ENCODE peak calls at places on chromosomes 4 and X, in five cellular contexts. T is tibial artery, F is AG10803, L is mammary epithelial cell, O is dorsolateral prefrontal cortex. I is an unnamed sample.

GRCh38 chr4:2938906-2939305 is 24.3 kb downstream of the NOP14 start:
- DNase-seq in T (peak), F (no peak), L (no peak), O (no peak), I (no peak)

GRCh38 chrX:69282893-69283690 is 117.8 kb upstream of the PJA1 start:
- DNase-seq in T (no peak), F (no peak), L (no peak), O (no peak), I (no peak)

GRCh38 chrX:38600089-38600755 is 38.9 kb downstream of the TSPAN7 start:
- DNase-seq in T (no peak), F (no peak), L (no peak), O (no peak), I (no peak)

GRCh38 chr4:41142946-41143720 is 71.2 kb downstream of the APBB2 start:
- DNase-seq in T (peak), F (peak), L (peak), O (no peak), I (no peak)

GRCh38 chr4:129327637-129328036 is 231.7 kb downstream of the C4orf33 start:
- DNase-seq in T (no peak), F (no peak), L (no peak), O (no peak), I (no peak)

GRCh38 chr4:83626245-83626843 is 90.4 kb downstream of the GPAT3 start:
- DNase-seq in T (no peak), F (no peak), L (no peak), O (no peak), I (no peak)

GRCh38 chr4:113223001-113223400 is 173.5 kb downstream of the ANK2 start:
- DNase-seq in T (no peak), F (peak), L (no peak), O (no peak), I (no peak)

GRCh38 chr4:16217300-16218051 is 8.8 kb downstream of the TAPT1 start:
- DNase-seq in T (no peak), F (no peak), L (no peak), O (no peak), I (no peak)

GRCh38 chr4:78542373-78542772 is 9.2 kb upstream of the ANXA3 start:
- DNase-seq in T (no peak), F (peak), L (peak), O (no peak), I (no peak)

GRCh38 chrX:38103857-38104812 is 97.8 kb downstream of the SYTL5 start:
- DNase-seq in T (no peak), F (no peak), L (no peak), O (no peak), I (no peak)

GRCh38 chr4:145618210-145618911 is 824 bp upstream of the MMAA start:
- DNase-seq in T (no peak), F (peak), L (no peak), O (no peak), I (no peak)

GRCh38 chrX:154779261-154779660 is 16.6 kb downstream of the DKC1 start:
- DNase-seq in T (no peak), F (peak), L (no peak), O (no peak), I (no peak)

GRCh38 chrX:73847991-73848390 is 285.0 kb downstream of the CHIC1 start:
- DNase-seq in T (no peak), F (no peak), L (no peak), O (no peak), I (no peak)

GRCh38 chrX:30893206-30893605 is 4.2 kb upstream of the TAB3 start:
- DNase-seq in T (no peak), F (no peak), L (peak), O (no peak), I (no peak)

GRCh38 chr4:54567327-54567726 is 90.4 kb upstream of the KIT start:
- DNase-seq in T (no peak), F (no peak), L (no peak), O (no peak), I (no peak)

GRCh38 chrX:145405012-145405411 is 157.7 kb downstream of the SPANXN1 start:
- DNase-seq in T (no peak), F (peak), L (peak), O (no peak), I (no peak)

GRCh38 chr4:74097631-74098550 is 1.1 kb downstream of the CXCL2 start:
- DNase-seq in T (no peak), F (no peak), L (peak), O (no peak), I (no peak)

GRCh38 chr4:61511716-61512488 is 311.8 kb downstream of the ADGRL3 start:
- DNase-seq in T (no peak), F (peak), L (peak), O (no peak), I (no peak)

GRCh38 chrX:107935664-107936433 is 46.3 kb downstream of the TEX13B start:
- DNase-seq in T (no peak), F (no peak), L (peak), O (no peak), I (no peak)

GRCh38 chr4:78592104-78592783 is 40.7 kb downstream of the ANXA3 start:
- DNase-seq in T (no peak), F (no peak), L (peak), O (no peak), I (no peak)

GRCh38 chr4:79609853-79610252 is 201.8 kb upstream of the GK2 start:
- DNase-seq in T (no peak), F (no peak), L (no peak), O (no peak), I (no peak)

GRCh38 chr4:172892300-172892699 is 276.3 kb upstream of the GALNT7 start:
- DNase-seq in T (no peak), F (no peak), L (peak), O (no peak), I (no peak)

GRCh38 chrX:12970691-12971202 is 4.2 kb upstream of the TMSB4X start:
- DNase-seq in T (peak), F (peak), L (no peak), O (no peak), I (no peak)

GRCh38 chrX:132636080-132636479 is 147.2 kb upstream of the MBNL3 start:
- DNase-seq in T (no peak), F (peak), L (no peak), O (no peak), I (no peak)

GRCh38 chrX:48695524-48695875 is 1.0 kb upstream of the SUV39H1 start:
- DNase-seq in T (no peak), F (no peak), L (peak), O (no peak), I (no peak)

GRCh38 chrX:64093761-64094160 is 111.7 kb downstream of the AMER1 start:
- DNase-seq in T (no peak), F (peak), L (no peak), O (no peak), I (no peak)

GRCh38 chr4:140809671-140810070 is 53.5 kb upstream of the TBC1D9 start:
- DNase-seq in T (no peak), F (no peak), L (no peak), O (no peak), I (no peak)

GRCh38 chr4:8410641-8411271 is 29.8 kb downstream of the ACOX3 start:
- DNase-seq in T (peak), F (peak), L (peak), O (no peak), I (no peak)
- TF ChIP-seq CTCF in T (no peak), F (peak), L (no peak), O (no peak), I (no peak)

GRCh38 chr4:48906283-48907173 is at the start of gene OCIAD2:
- DNase-seq in T (peak), F (peak), L (peak), O (no peak), I (no peak)
- TF ChIP-seq CTCF in T (no peak), F (no peak), L (no peak), O (no peak), I (no peak)

GRCh38 chrX:139881130-139881529 is 51.7 kb downstream of the ATP11C start:
- DNase-seq in T (no peak), F (peak), L (peak), O (no peak), I (no peak)

GRCh38 chrX:139877710-139878414 is 55.0 kb downstream of the ATP11C start:
- DNase-seq in T (no peak), F (no peak), L (no peak), O (no peak), I (no peak)

GRCh38 chrX:139883984-139884383 is 48.9 kb downstream of the ATP11C start:
- DNase-seq in T (no peak), F (no peak), L (no peak), O (no peak), I (no peak)

GRCh38 chrX:139881572-139881971 is 51.3 kb downstream of the ATP11C start:
- DNase-seq in T (no peak), F (peak), L (no peak), O (no peak), I (no peak)

DNA sequence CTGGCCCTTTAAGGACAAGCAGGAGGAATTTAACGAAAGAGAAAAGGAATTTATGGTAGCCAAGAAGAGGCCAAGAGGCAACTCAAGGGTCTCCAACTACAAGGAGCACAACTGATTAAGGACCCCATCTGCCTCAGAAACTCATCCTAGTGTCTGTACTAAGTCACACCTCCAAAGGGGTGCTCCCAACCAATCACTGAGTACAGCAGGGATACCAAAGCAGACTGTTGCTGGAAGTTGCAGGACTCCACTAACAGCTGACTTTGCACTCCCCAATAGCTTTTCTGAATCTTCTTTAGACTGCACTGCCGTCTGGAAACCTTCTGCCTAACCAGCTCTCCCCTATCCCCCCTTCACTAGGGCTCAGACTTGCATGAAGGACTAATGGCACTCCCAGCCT is 50.6 kb downstream of the ATP11C start:
- DNase-seq in T (no peak), F (peak), L (no peak), O (no peak), I (no peak)
- TF ChIP-seq CTCF in T (no peak), F (no peak), L (no peak), O (no peak), I (no peak)

GRCh38 chr4:126916626-126917140 is 716.1 kb upstream of the INTU start:
- DNase-seq in T (no peak), F (peak), L (peak), O (no peak), I (no peak)
- TF ChIP-seq CTCF in T (no peak), F (peak), L (peak), O (no peak), I (no peak)

DNA sequence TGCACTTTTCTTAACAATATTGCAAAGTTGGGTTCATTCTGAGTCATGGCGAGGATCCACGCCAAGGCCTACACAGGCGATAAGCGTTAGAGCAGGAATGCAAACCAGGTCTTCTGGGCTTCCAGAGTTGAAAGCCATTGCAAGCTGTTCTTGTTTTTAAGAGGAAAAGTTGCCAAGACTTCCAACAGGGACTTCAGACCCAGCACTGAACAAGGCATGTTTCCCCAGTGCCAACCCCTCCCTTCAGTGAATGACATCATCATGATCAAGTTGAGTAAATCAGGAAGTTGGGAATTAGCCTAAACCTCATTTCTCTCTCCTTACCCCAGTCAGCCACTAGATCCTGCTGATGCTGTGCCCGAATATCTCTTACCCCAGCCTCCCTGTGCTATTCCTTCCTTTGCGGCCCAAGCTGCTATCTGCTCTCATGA is 355.1 kb downstream of the HS3ST1 start:
- DNase-seq in T (peak), F (peak), L (no peak), O (no peak), I (no peak)
- TF ChIP-seq CTCF in T (no peak), F (no peak), L (no peak), O (no peak), I (no peak)

GRCh38 chr4:148437439-148437838 is 4.8 kb downstream of the NR3C2 start:
- DNase-seq in T (no peak), F (no peak), L (no peak), O (no peak), I (no peak)

GRCh38 chr4:148436512-148436911 is 5.7 kb downstream of the NR3C2 start:
- DNase-seq in T (no peak), F (no peak), L (no peak), O (no peak), I (no peak)

GRCh38 chr4:148435654-148436406 is 6.4 kb downstream of the NR3C2 start:
- DNase-seq in T (no peak), F (no peak), L (no peak), O (no peak), I (no peak)

GRCh38 chr4:148441624-148441985 is 609 bp downstream of the NR3C2 start:
- DNase-seq in T (no peak), F (no peak), L (no peak), O (no peak), I (no peak)

GRCh38 chr4:148438047-148438446 is 4.2 kb downstream of the NR3C2 start:
- DNase-seq in T (no peak), F (no peak), L (no peak), O (no peak), I (no peak)
- TF ChIP-seq CTCF in T (no peak), F (no peak), L (no peak), O (no peak), I (no peak)